ENCODE peak calls at places on chromosome 1, in five cellular contexts. T is psoas muscle, I is bronchial epithelial cell, V is lower lobe of right lung, U is astrocyte. C is an unnamed sample.

GRCh38 chr1:70410604-70411359 is at the start of gene CTH:
- DNase-seq in I (peak; percentile 90), U (peak; percentile 94), V (peak; percentile 96), T (peak; percentile 98), C (peak; percentile 96)

GRCh38 chr1:84689514-84690396 is 506 bp downstream of the SSX2IP start:
- DNase-seq in V (peak; percentile 75), I (peak; percentile 31), U (peak; percentile 32), T (peak; percentile 70), C (peak; percentile 46)

GRCh38 chr1:153626929-153627796 is at the start of gene S100A13:
- DNase-seq in V (peak; percentile 82), I (peak; percentile 84), T (peak; percentile 92), U (peak; percentile 92), C (peak; percentile 95)

GRCh38 chr1:184567648-184568047 is 180.8 kb downstream of the C1orf21 start:
- DNase-seq in T (no peak), I (no peak), U (peak; percentile 86), V (no peak), C (peak; percentile 29)

GRCh38 chr1:162023181-162023546 is 505 bp downstream of the OLFML2B start:
- DNase-seq in I (no peak), T (no peak), V (no peak), U (no peak), C (no peak)

GRCh38 chr1:245874942-245875580 is 632.0 kb downstream of the SMYD3 start:
- DNase-seq in U (peak; percentile 100), V (peak; percentile 69), I (peak; percentile 91), T (no peak), C (peak; percentile 100)

GRCh38 chr1:116166011-116166571 is 54.9 kb downstream of the MAB21L3 start:
- DNase-seq in I (no peak), V (no peak), U (no peak), T (no peak), C (no peak)

GRCh38 chr1:246068113-246068512 is 439.0 kb downstream of the SMYD3 start:
- DNase-seq in I (no peak), U (no peak), V (no peak), T (no peak), C (no peak)

GRCh38 chr1:22556391-22557104 is 6.7 kb upstream of the EPHA8 start:
- DNase-seq in V (no peak), T (no peak), I (no peak), U (no peak), C (no peak)

GRCh38 chr1:234960722-234961467 is 167.7 kb downstream of the TOMM20 start:
- DNase-seq in I (peak; percentile 86), U (peak; percentile 49), T (no peak), V (no peak), C (peak; percentile 73)

GRCh38 chr1:226545806-226546596 is 2.6 kb upstream of the STUM start:
- DNase-seq in U (no peak), V (no peak), I (no peak), T (peak; percentile 64), C (no peak)

GRCh38 chr1:244992833-244993232 is 128.5 kb upstream of the HNRNPU start:
- DNase-seq in T (no peak), U (peak; percentile 8), I (peak; percentile 17), V (no peak), C (no peak)

GRCh38 chr1:163974120-163974519 is 584.9 kb upstream of the PBX1 start:
- DNase-seq in I (no peak), T (no peak), U (no peak), V (no peak), C (no peak)

GRCh38 chr1:212545941-212546638 is 62.5 kb upstream of the ATF3 start:
- DNase-seq in T (no peak), I (peak; percentile 23), V (no peak), U (no peak), C (peak; percentile 84)

GRCh38 chr1:3639397-3639911 is 10.4 kb downstream of the WRAP73 start:
- DNase-seq in I (no peak), U (no peak), V (no peak), T (no peak), C (no peak)

GRCh38 chr1:228964178-228964819 is 229.0 kb downstream of the RHOU start:
- DNase-seq in V (no peak), U (peak; percentile 91), T (no peak), I (peak; percentile 40), C (peak; percentile 97)

GRCh38 chr1:47738560-47739182 is 258.5 kb downstream of the TRABD2B start:
- DNase-seq in T (peak; percentile 64), U (peak; percentile 10), I (peak; percentile 30), V (no peak), C (peak; percentile 68)

GRCh38 chr1:224198572-224198971 is 15.5 kb downstream of the DEGS1 start:
- DNase-seq in I (peak; percentile 52), U (no peak), T (no peak), V (no peak), C (no peak)

GRCh38 chr1:220726634-220727033 is 21.5 kb upstream of the MTARC2 start:
- DNase-seq in U (no peak), V (no peak), T (no peak), I (no peak), C (no peak)

GRCh38 chr1:34918609-34919561 is 10.6 kb downstream of the DLGAP3 start:
- DNase-seq in I (no peak), U (no peak), T (peak; percentile 51), V (peak; percentile 64), C (no peak)

GRCh38 chr1:227899141-227899819 is 48.5 kb downstream of the WNT9A start:
- DNase-seq in I (no peak), U (no peak), T (peak; percentile 37), V (peak; percentile 24), C (no peak)

GRCh38 chr1:208791458-208791857 is 547.3 kb upstream of the PLXNA2 start:
- DNase-seq in V (no peak), T (no peak), U (peak; percentile 36), I (peak; percentile 49), C (peak; percentile 9)

DNA sequence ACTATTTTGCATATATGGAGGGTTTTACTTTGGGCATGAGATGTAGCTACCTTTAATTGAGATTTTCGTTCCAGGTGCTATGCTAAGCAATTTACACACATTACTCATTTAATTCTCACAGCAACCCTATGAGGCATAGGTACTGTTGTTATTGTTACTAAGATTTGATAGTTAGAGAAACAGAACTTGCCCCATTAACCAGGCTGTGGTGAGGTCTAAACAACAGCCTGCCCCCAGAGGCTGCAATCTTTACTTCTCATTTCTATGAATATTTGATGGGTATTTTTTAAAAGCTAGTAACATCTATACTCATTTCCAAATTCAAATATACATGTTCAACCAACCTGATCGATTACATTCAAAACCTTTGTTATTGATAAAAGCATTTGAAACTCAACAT is 155.6 kb downstream of the GALNT2 start:
- DNase-seq in U (no peak), V (no peak), T (no peak), I (no peak), C (no peak)
- TF ChIP-seq CTCF in U (no peak), V (no peak), T (peak; percentile 7), I (no peak), C (peak; percentile 42)

GRCh38 chr1:107668762-107669161 is 296.2 kb downstream of the VAV3 start:
- DNase-seq in I (peak; percentile 77), V (no peak), U (peak; percentile 50), T (no peak), C (peak; percentile 31)
- H3K4me3 ChIP-seq in I (no peak overlapping the region), V (no peak overlapping the region), U (no peak overlapping the region), T (no peak overlapping the region), C (no peak overlapping the region)

GRCh38 chr1:151912973-151913372 is 3.7 kb upstream of the THEM4 start:
- DNase-seq in I (no peak), V (no peak), T (no peak), U (no peak), C (no peak)

GRCh38 chr1:151907363-151908139 is 1.8 kb downstream of the THEM4 start:
- DNase-seq in T (no peak), I (no peak), U (no peak), V (no peak), C (no peak)

GRCh38 chr1:151905070-151905442 is 4.3 kb downstream of the THEM4 start:
- DNase-seq in I (no peak), T (no peak), V (no peak), U (no peak), C (peak; percentile 53)

GRCh38 chr1:151908228-151908691 is 1.1 kb downstream of the THEM4 start:
- DNase-seq in I (no peak), U (no peak), V (no peak), T (no peak), C (peak; percentile 39)

DNA sequence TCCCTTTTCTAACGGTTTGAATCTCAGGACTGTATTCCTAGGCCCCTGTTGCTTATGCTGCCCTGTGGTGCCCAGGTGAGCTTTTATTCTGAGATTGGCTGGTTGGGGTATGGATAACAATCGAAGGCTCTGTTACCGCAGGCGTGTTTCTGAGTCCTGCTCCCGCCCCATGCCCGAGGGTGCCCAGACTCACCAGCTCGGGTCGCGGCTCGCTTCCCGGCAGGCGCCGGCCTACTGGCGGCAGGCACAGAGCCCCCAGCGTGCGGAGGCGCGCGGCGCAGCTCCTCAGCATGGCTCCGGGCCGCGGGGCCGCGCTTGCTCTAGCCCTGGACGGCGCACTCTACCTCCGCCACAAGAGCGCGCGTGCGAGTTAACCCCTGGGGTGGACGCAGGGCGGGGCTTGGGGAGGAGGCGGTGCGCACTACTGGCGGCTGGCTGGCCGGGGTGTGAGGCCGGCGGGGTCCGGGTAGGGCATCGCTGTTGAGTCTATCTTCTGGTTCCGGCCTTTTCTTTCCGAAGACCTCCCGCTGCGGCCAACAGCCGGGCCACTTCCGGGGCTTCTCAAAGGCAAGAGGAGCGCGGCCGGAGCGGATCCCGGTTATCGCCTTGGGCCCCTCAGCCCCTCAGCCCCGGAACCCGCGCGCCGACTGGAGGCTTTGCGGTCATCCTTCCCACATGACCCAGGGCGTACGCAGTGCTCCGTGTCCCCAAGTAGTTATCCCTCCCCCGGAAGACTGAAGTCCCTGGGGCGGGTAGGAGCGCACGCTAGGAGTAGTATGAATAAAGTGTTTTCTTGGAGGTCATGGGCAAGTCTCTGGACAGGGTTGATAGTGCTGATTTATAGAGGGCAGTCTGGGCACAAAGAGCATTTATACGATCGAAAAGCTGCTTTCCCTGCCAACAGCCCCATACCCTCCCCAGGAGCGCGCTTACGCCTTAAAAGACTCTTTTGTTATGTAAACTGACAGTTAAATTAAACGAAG is at the start of gene THEM4:
- DNase-seq in I (peak; percentile 82), T (peak; percentile 99), U (peak; percentile 90), V (peak; percentile 99), C (peak; percentile 95)
- TF ChIP-seq CTCF in I (peak; percentile 46), T (peak; percentile 16), U (no peak), V (peak; percentile 46), C (peak; percentile 6)

DNA sequence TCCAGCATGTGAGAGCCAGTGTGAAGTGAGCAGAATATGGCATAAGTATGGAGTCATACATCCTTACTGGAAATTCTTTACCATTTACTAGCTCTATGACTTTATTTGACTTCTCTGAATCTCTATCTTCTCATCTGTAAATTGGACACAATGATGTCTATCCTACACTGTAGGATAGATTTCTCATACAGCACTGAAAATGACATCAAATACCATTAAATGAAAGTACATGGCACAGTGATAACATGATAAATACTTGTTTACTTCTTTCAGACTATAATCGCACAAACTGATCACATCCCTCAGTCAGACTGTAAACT is 1.3 kb upstream of the CTTNBP2NL start:
- DNase-seq in T (no peak), I (no peak), V (no peak), U (no peak), C (no peak)
- H3K4me3 ChIP-seq in T (peak overlapping the region; percentile 25), I (no peak overlapping the region), V (peak overlapping the region; percentile 29), U (peak overlapping the region; percentile 40), C (peak overlapping the region; percentile 54)

GRCh38 chr1:20087668-20088067 is 17.7 kb downstream of the PLA2G5 start:
- DNase-seq in U (no peak), V (no peak), I (no peak), T (no peak), C (no peak)
- TF ChIP-seq CTCF in U (no peak), V (no peak), I (no peak), T (no peak), C (no peak)

C was measured in fibroblast of the aortic adventitia.